ENCODE peak calls at places on chromosome 1, in ten cellular contexts. P is heart right ventricle; D is CD8-positive, alpha-beta T cell; V is SJSA1; N is cardiac fibroblast; C is cerebellum; Q is dorsolateral prefrontal cortex; W is CD14-positive monocyte; A is stimulated activated CD8-positive, alpha-beta memory T cell treated with anti-CD3 and anti-CD28 coated beads, Interleukin-7, amount 100 ng/mL, for 1 hour; K is AG08396. G is an unnamed sample.

GRCh38 chr1:231039161-231040018 is 664 bp downstream of the FAM89A start:
- DNase-seq in P (peak), D (peak), V (peak), N (peak), C (no peak), Q (no peak), W (no peak), A (no peak), K (peak), G (no peak)

GRCh38 chr1:39141925-39142324 is 62.6 kb upstream of the MACF1 start:
- DNase-seq in P (no peak), D (no peak), V (no peak), N (peak), C (no peak), Q (no peak), W (no peak), A (no peak), K (peak), G (no peak)

GRCh38 chr1:157006676-157007075 is 38.9 kb downstream of the ARHGEF11 start:
- DNase-seq in P (no peak), D (no peak), V (no peak), N (no peak), C (no peak), Q (no peak), W (no peak), A (no peak), K (no peak), G (no peak)

GRCh38 chr1:181513786-181514297 is 30.5 kb downstream of the CACNA1E start:
- DNase-seq in P (no peak), D (no peak), V (no peak), N (no peak), C (no peak), Q (no peak), W (no peak), A (no peak), K (no peak), G (no peak)

GRCh38 chr1:86487131-86487804 is 18.5 kb downstream of the CLCA1 start:
- DNase-seq in P (peak), D (no peak), V (no peak), N (peak), C (no peak), Q (no peak), W (no peak), A (no peak), K (no peak), G (no peak)

GRCh38 chr1:184959626-184960025 is 14.7 kb downstream of the NIBAN1 start:
- DNase-seq in P (no peak), D (no peak), V (no peak), N (no peak), C (no peak), Q (no peak), W (no peak), A (no peak), K (no peak), G (no peak)

GRCh38 chr1:61446531-61446991 is 278.4 kb downstream of the TM2D1 start:
- DNase-seq in P (no peak), D (no peak), V (no peak), N (no peak), C (peak), Q (no peak), W (no peak), A (no peak), K (no peak), G (no peak)

GRCh38 chr1:5975133-5975880 is 16.9 kb downstream of the NPHP4 start:
- DNase-seq in P (no peak), D (peak), V (no peak), N (peak), C (peak), Q (peak), W (no peak), A (no peak), K (peak), G (no peak)

GRCh38 chr1:165841582-165842362 is 14.4 kb downstream of the UCK2 start:
- DNase-seq in P (no peak), D (no peak), V (no peak), N (peak), C (no peak), Q (no peak), W (no peak), A (no peak), K (no peak), G (no peak)

GRCh38 chr1:212234431-212235298 is 50.5 kb upstream of the PPP2R5A start:
- DNase-seq in P (peak), D (no peak), V (peak), N (peak), C (peak), Q (no peak), W (peak), A (no peak), K (peak), G (no peak)

GRCh38 chr1:226120398-226120797 is 57.9 kb downstream of the H3-3A start:
- DNase-seq in P (no peak), D (no peak), V (no peak), N (no peak), C (no peak), Q (no peak), W (no peak), A (no peak), K (no peak), G (no peak)

GRCh38 chr1:183912265-183912886 is 107.5 kb downstream of the RGL1 start:
- DNase-seq in P (no peak), D (no peak), V (no peak), N (no peak), C (no peak), Q (no peak), W (no peak), A (no peak), K (no peak), G (no peak)

GRCh38 chr1:33902486-33903209 is 38.8 kb downstream of the HMGB4 start:
- DNase-seq in P (peak), D (no peak), V (no peak), N (no peak), C (no peak), Q (no peak), W (no peak), A (no peak), K (no peak), G (no peak)

GRCh38 chr1:26531651-26532131 is 2.1 kb downstream of the RPS6KA1 start:
- DNase-seq in P (no peak), D (no peak), V (no peak), N (no peak), C (no peak), Q (no peak), W (no peak), A (no peak), K (peak), G (no peak)

GRCh38 chr1:119288751-119289150 is 79.8 kb upstream of the HAO2 start:
- DNase-seq in P (no peak), D (no peak), V (no peak), N (peak), C (no peak), Q (no peak), W (no peak), A (no peak), K (no peak), G (no peak)

GRCh38 chr1:229023651-229024295 is 247.1 kb upstream of the RAB4A start:
- DNase-seq in P (no peak), D (no peak), V (no peak), N (no peak), C (peak), Q (no peak), W (no peak), A (no peak), K (no peak), G (peak)

GRCh38 chr1:221118938-221119320 is 239.7 kb downstream of the HLX start:
- DNase-seq in P (no peak), D (no peak), V (no peak), N (no peak), C (no peak), Q (no peak), W (no peak), A (no peak), K (no peak), G (no peak)

GRCh38 chr1:10980094-10980577 is 32.3 kb upstream of the TARDBP start:
- DNase-seq in P (peak), D (no peak), V (no peak), N (peak), C (peak), Q (peak), W (no peak), A (no peak), K (peak), G (peak)

GRCh38 chr1:98119793-98120192 is 199.0 kb upstream of the DPYD start:
- DNase-seq in P (no peak), D (no peak), V (no peak), N (peak), C (peak), Q (no peak), W (no peak), A (no peak), K (peak), G (no peak)

GRCh38 chr1:197674286-197674685 is 101.0 kb downstream of the DENND1B start:
- DNase-seq in P (no peak), D (no peak), V (no peak), N (no peak), C (peak), Q (no peak), W (no peak), A (no peak), K (no peak), G (no peak)

GRCh38 chr1:223713546-223714420 is 1.4 kb downstream of the CAPN2 start:
- DNase-seq in P (no peak), D (no peak), V (no peak), N (no peak), C (no peak), Q (no peak), W (no peak), A (no peak), K (no peak), G (no peak)

GRCh38 chr1:152836881-152837280 is 5.8 kb upstream of the LCE6A start:
- DNase-seq in P (no peak), D (no peak), V (no peak), N (no peak), C (no peak), Q (no peak), W (no peak), A (no peak), K (no peak), G (no peak)

GRCh38 chr1:26833432-26834405 is 7.2 kb downstream of the ZDHHC18 start:
- DNase-seq in P (no peak), D (peak), V (no peak), N (no peak), C (no peak), Q (no peak), W (peak), A (peak), K (no peak), G (no peak)

GRCh38 chr1:28163496-28164120 is 12.9 kb downstream of the PTAFR start:
- DNase-seq in P (no peak), D (no peak), V (no peak), N (no peak), C (no peak), Q (peak), W (no peak), A (no peak), K (no peak), G (no peak)

GRCh38 chr1:84152649-84153056 is 8.6 kb downstream of the PRKACB start:
- DNase-seq in P (no peak), D (no peak), V (no peak), N (no peak), C (no peak), Q (no peak), W (no peak), A (no peak), K (no peak), G (no peak)

GRCh38 chr1:27741124-27741523 is 15.4 kb downstream of the FAM76A start:
- DNase-seq in P (no peak), D (no peak), V (no peak), N (no peak), C (no peak), Q (no peak), W (no peak), A (no peak), K (no peak), G (no peak)

GRCh38 chr1:64474639-64475038 is 4.7 kb downstream of the CACHD1 start:
- DNase-seq in P (peak), D (no peak), V (no peak), N (no peak), C (no peak), Q (no peak), W (no peak), A (no peak), K (no peak), G (no peak)

GRCh38 chr1:173451981-173452380 is 25.2 kb upstream of the PRDX6 start:
- DNase-seq in P (peak), D (no peak), V (no peak), N (peak), C (peak), Q (no peak), W (no peak), A (no peak), K (no peak), G (peak)

GRCh38 chr1:21337931-21338567 is 47.8 kb upstream of the ECE1 start:
- DNase-seq in P (peak), D (no peak), V (no peak), N (peak), C (no peak), Q (no peak), W (peak), A (no peak), K (peak), G (no peak)

GRCh38 chr1:220696863-220697231 is 6.7 kb downstream of the C1orf115 start:
- DNase-seq in P (no peak), D (no peak), V (no peak), N (peak), C (no peak), Q (peak), W (no peak), A (no peak), K (no peak), G (no peak)

GRCh38 chr1:43545686-43546387 is 15.2 kb downstream of the PTPRF start:
- DNase-seq in P (peak), D (no peak), V (peak), N (no peak), C (no peak), Q (peak), W (no peak), A (no peak), K (peak), G (no peak)

GRCh38 chr1:224873645-224874369 is 55.7 kb upstream of the DNAH14 start:
- DNase-seq in P (no peak), D (no peak), V (peak), N (peak), C (no peak), Q (no peak), W (no peak), A (no peak), K (peak), G (no peak)

GRCh38 chr1:212941452-212941851 is 8.9 kb upstream of the VASH2 start:
- DNase-seq in P (no peak), D (no peak), V (no peak), N (no peak), C (no peak), Q (no peak), W (no peak), A (no peak), K (no peak), G (no peak)

GRCh38 chr1:29688477-29689365 is 452.4 kb downstream of the PTPRU start:
- DNase-seq in P (no peak), D (no peak), V (peak), N (peak), C (no peak), Q (peak), W (no peak), A (no peak), K (peak), G (no peak)

GRCh38 chr1:231170875-231171274 is 9.0 kb downstream of the TRIM67 start:
- DNase-seq in P (no peak), D (no peak), V (no peak), N (no peak), C (no peak), Q (no peak), W (no peak), A (no peak), K (no peak), G (no peak)

G was measured in cerebellar nuclear complex.